ENCODE peak calls at places on chromosomes 5 and 9, in ten cellular contexts. One of them, this sample, is unnamed.

GRCh38 chr5:107067391-107067790 is 603.3 kb downstream of the EFNA5 start:
- DNase-seq in psoas muscle: no peak
- DNase-seq in HL-60: no peak
- DNase-seq in CD8-positive, alpha-beta T cell: no peak
- DNase-seq in right cardiac atrium: peak
- DNase-seq in effector memory CD4-positive, alpha-beta T cell: no peak
- DNase-seq in iPS DF 6.9: peak
- DNase-seq in K562: no peak
- DNase-seq in esophagus muscularis mucosa: no peak
- DNase-seq in colonic mucosa: no peak
- DNase-seq in this sample: no peak

GRCh38 chr5:173893192-173893561 is 5.0 kb downstream of the CPEB4 start:
- DNase-seq in psoas muscle: no peak
- DNase-seq in HL-60: no peak
- DNase-seq in CD8-positive, alpha-beta T cell: no peak
- DNase-seq in right cardiac atrium: no peak
- DNase-seq in effector memory CD4-positive, alpha-beta T cell: no peak
- DNase-seq in iPS DF 6.9: no peak
- DNase-seq in K562: no peak
- DNase-seq in esophagus muscularis mucosa: no peak
- DNase-seq in colonic mucosa: no peak
- DNase-seq in this sample: no peak

GRCh38 chr5:380701-381309 is 59.3 kb downstream of the AHRR start:
- DNase-seq in psoas muscle: no peak
- DNase-seq in HL-60: no peak
- DNase-seq in CD8-positive, alpha-beta T cell: no peak
- DNase-seq in right cardiac atrium: no peak
- DNase-seq in effector memory CD4-positive, alpha-beta T cell: no peak
- DNase-seq in iPS DF 6.9: no peak
- DNase-seq in K562: no peak
- DNase-seq in esophagus muscularis mucosa: peak
- DNase-seq in colonic mucosa: peak
- DNase-seq in this sample: no peak

GRCh38 chr5:154755361-154756202 is at the start of gene LARP1:
- DNase-seq in psoas muscle: peak
- DNase-seq in HL-60: peak
- DNase-seq in CD8-positive, alpha-beta T cell: no peak
- DNase-seq in right cardiac atrium: no peak
- DNase-seq in effector memory CD4-positive, alpha-beta T cell: peak
- DNase-seq in iPS DF 6.9: no peak
- DNase-seq in K562: peak
- DNase-seq in esophagus muscularis mucosa: no peak
- DNase-seq in colonic mucosa: peak
- DNase-seq in this sample: no peak

GRCh38 chr9:86801246-86801645 is 146.1 kb downstream of the GAS1 start:
- DNase-seq in psoas muscle: no peak
- DNase-seq in HL-60: no peak
- DNase-seq in CD8-positive, alpha-beta T cell: no peak
- DNase-seq in right cardiac atrium: peak
- DNase-seq in effector memory CD4-positive, alpha-beta T cell: no peak
- DNase-seq in iPS DF 6.9: no peak
- DNase-seq in K562: no peak
- DNase-seq in esophagus muscularis mucosa: no peak
- DNase-seq in colonic mucosa: no peak
- DNase-seq in this sample: no peak

GRCh38 chr5:81428446-81428845 is 34.5 kb upstream of the ACOT12 start:
- DNase-seq in psoas muscle: no peak
- DNase-seq in HL-60: no peak
- DNase-seq in CD8-positive, alpha-beta T cell: no peak
- DNase-seq in right cardiac atrium: no peak
- DNase-seq in effector memory CD4-positive, alpha-beta T cell: no peak
- DNase-seq in iPS DF 6.9: no peak
- DNase-seq in K562: no peak
- DNase-seq in esophagus muscularis mucosa: no peak
- DNase-seq in colonic mucosa: no peak
- DNase-seq in this sample: no peak

GRCh38 chr5:17190799-17191391 is 26.5 kb upstream of the BASP1 start:
- DNase-seq in psoas muscle: no peak
- DNase-seq in HL-60: no peak
- DNase-seq in CD8-positive, alpha-beta T cell: no peak
- DNase-seq in right cardiac atrium: no peak
- DNase-seq in effector memory CD4-positive, alpha-beta T cell: no peak
- DNase-seq in iPS DF 6.9: no peak
- DNase-seq in K562: no peak
- DNase-seq in esophagus muscularis mucosa: no peak
- DNase-seq in colonic mucosa: no peak
- DNase-seq in this sample: no peak

GRCh38 chr5:154444559-154445421 is 1.0 kb upstream of the SAP30L start:
- DNase-seq in psoas muscle: no peak
- DNase-seq in HL-60: no peak
- DNase-seq in CD8-positive, alpha-beta T cell: no peak
- DNase-seq in right cardiac atrium: no peak
- DNase-seq in effector memory CD4-positive, alpha-beta T cell: no peak
- DNase-seq in iPS DF 6.9: no peak
- DNase-seq in K562: peak
- DNase-seq in esophagus muscularis mucosa: peak
- DNase-seq in colonic mucosa: peak
- DNase-seq in this sample: no peak

GRCh38 chr5:96079075-96079474 is 117.4 kb upstream of the ELL2 start:
- DNase-seq in psoas muscle: no peak
- DNase-seq in HL-60: no peak
- DNase-seq in CD8-positive, alpha-beta T cell: no peak
- DNase-seq in right cardiac atrium: no peak
- DNase-seq in effector memory CD4-positive, alpha-beta T cell: no peak
- DNase-seq in iPS DF 6.9: no peak
- DNase-seq in K562: no peak
- DNase-seq in esophagus muscularis mucosa: no peak
- DNase-seq in colonic mucosa: no peak
- DNase-seq in this sample: no peak

GRCh38 chr5:127183332-127183731 is 107.3 kb upstream of the MEGF10 start:
- DNase-seq in psoas muscle: no peak
- DNase-seq in HL-60: no peak
- DNase-seq in CD8-positive, alpha-beta T cell: no peak
- DNase-seq in right cardiac atrium: no peak
- DNase-seq in effector memory CD4-positive, alpha-beta T cell: no peak
- DNase-seq in iPS DF 6.9: no peak
- DNase-seq in K562: no peak
- DNase-seq in esophagus muscularis mucosa: no peak
- DNase-seq in colonic mucosa: no peak
- DNase-seq in this sample: no peak

DNA sequence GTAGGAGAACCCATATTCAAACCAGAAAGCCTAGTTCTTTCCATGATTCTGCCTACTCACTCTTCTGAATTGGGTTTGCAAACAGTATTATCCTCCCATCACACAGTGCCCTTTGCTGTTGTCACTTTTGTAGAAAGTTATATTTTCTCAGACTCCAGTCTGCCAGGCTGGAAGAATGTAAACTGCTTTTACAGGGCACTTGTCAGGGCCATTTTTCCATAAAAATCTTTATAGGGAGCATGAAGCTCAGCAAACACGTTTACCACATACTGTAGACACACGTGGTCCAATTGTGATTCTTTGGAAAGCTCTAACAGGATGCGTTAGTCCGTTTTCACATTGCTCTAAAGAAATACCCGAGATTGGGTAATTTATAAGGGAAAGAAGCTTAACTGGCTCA is 204.0 kb downstream of the KCNN2 start:
- DNase-seq in psoas muscle: no peak
- DNase-seq in HL-60: no peak
- DNase-seq in CD8-positive, alpha-beta T cell: no peak
- DNase-seq in right cardiac atrium: no peak
- DNase-seq in effector memory CD4-positive, alpha-beta T cell: no peak
- DNase-seq in iPS DF 6.9: no peak
- DNase-seq in K562: no peak
- DNase-seq in esophagus muscularis mucosa: no peak
- DNase-seq in colonic mucosa: no peak
- DNase-seq in this sample: no peak
- H3K27ac ChIP-seq in psoas muscle: no peak
- H3K27ac ChIP-seq in HL-60: no peak
- H3K27ac ChIP-seq in CD8-positive, alpha-beta T cell: no peak
- H3K27ac ChIP-seq in right cardiac atrium: no peak
- H3K27ac ChIP-seq in effector memory CD4-positive, alpha-beta T cell: no peak
- H3K27ac ChIP-seq in iPS DF 6.9: no peak
- H3K27ac ChIP-seq in K562: no peak
- H3K27ac ChIP-seq in esophagus muscularis mucosa: no peak
- H3K27ac ChIP-seq in colonic mucosa: no peak
- H3K27ac ChIP-seq in this sample: no peak

DNA sequence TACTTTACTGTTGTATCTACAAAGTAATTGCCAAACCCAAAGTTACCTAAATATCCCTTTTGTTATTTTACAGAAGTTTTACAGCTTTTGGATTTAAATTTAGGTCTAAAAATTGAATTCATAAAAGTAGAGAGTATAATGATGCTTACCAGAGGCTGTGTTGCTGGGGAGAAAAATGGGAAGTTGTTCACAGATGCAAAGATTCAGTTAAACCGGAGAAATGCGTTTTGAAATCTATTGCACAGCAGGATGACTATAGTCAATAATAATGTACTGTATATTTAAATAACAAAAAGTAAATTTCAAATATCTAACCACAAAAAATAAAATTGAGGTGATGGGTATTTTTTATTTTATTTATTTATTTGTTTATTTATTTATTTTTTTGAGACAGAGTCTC is 2.6 kb upstream of the ANKRD18A start:
- DNase-seq in psoas muscle: no peak
- DNase-seq in HL-60: no peak
- DNase-seq in CD8-positive, alpha-beta T cell: no peak
- DNase-seq in right cardiac atrium: no peak
- DNase-seq in effector memory CD4-positive, alpha-beta T cell: no peak
- DNase-seq in iPS DF 6.9: no peak
- DNase-seq in K562: no peak
- DNase-seq in esophagus muscularis mucosa: no peak
- DNase-seq in colonic mucosa: no peak
- DNase-seq in this sample: no peak
- H3K4me3 ChIP-seq in psoas muscle: no peak
- H3K4me3 ChIP-seq in HL-60: peak
- H3K4me3 ChIP-seq in CD8-positive, alpha-beta T cell: no peak
- H3K4me3 ChIP-seq in right cardiac atrium: no peak
- H3K4me3 ChIP-seq in effector memory CD4-positive, alpha-beta T cell: no peak
- H3K4me3 ChIP-seq in iPS DF 6.9: no peak
- H3K4me3 ChIP-seq in K562: no peak
- H3K4me3 ChIP-seq in esophagus muscularis mucosa: no peak
- H3K4me3 ChIP-seq in colonic mucosa: no peak
- H3K4me3 ChIP-seq in this sample: no peak

DNA sequence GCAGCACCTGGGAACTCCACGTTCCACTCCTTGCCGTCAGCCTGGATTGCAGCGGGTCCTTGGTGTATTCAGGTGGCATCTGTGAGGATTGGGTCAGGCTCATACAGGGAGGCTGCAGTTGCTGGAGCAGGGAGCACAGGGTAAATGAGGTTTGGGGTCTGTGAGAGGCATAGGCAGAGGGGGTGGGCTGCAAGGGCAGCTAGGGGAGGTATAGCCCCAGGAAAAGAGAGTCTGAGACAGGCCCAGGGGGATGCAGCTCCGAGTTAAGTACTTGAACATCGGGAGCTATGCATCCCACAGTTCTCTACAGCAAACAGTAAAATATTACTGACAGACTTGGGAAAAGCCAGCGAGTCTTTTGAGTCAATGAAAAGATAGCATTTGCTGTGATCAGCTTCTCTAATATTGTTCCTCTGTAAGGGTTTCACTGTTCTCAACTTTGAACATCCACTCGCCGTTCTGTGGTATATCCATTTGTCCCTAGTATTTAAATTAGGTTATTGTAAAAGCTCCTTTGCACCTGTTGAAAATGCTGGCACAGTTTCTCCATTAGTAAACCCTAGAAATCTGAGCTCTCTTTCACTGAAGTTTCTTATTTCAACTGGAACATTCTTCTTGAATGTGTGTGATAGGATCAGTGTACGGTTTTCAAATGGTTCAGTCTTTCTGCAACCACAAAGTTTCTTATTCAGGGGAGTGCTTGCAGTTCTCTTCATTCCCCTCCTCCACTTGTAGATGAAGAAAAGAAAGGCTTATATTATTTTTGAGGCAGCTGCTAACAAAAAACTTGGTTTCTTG is 101.8 kb downstream of the TRIO start:
- DNase-seq in psoas muscle: no peak
- DNase-seq in HL-60: no peak
- DNase-seq in CD8-positive, alpha-beta T cell: no peak
- DNase-seq in right cardiac atrium: no peak
- DNase-seq in effector memory CD4-positive, alpha-beta T cell: no peak
- DNase-seq in iPS DF 6.9: no peak
- DNase-seq in K562: no peak
- DNase-seq in esophagus muscularis mucosa: peak
- DNase-seq in colonic mucosa: no peak
- DNase-seq in this sample: no peak
- H3K27ac ChIP-seq in psoas muscle: peak
- H3K27ac ChIP-seq in HL-60: no peak
- H3K27ac ChIP-seq in CD8-positive, alpha-beta T cell: no peak
- H3K27ac ChIP-seq in right cardiac atrium: no peak
- H3K27ac ChIP-seq in effector memory CD4-positive, alpha-beta T cell: no peak
- H3K27ac ChIP-seq in iPS DF 6.9: no peak
- H3K27ac ChIP-seq in K562: no peak
- H3K27ac ChIP-seq in esophagus muscularis mucosa: no peak
- H3K27ac ChIP-seq in colonic mucosa: no peak
- H3K27ac ChIP-seq in this sample: no peak

DNA sequence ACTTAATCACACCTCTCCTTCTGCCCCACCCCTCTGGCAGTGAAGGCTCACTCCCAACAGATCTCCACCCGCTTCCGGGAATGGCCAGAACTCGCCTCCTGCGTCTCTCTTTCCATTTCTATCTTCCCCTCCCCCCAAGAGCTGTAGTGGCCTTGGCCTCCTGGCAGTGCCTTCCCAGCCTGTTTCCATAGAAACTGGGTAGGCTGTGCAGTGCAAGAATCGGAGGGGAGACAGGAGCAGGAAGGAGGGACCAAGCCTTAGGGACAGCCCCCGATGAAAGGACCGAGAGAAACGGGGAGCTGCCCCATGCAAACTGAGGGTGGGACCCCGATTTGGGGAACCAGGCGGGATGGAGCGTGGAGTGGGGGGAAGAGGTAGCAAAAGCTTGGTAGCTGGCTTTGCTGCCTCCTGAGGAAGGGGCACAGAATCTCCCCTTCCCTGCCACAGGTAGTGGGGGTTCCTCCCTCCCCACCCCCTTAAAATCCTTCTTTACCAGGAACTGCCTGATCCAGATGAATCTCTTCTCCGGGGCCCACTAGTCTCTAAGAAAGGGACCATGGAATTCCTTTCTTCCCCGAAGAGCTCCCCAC is 4.5 kb upstream of the PCDH1 start:
- DNase-seq in psoas muscle: no peak
- DNase-seq in HL-60: no peak
- DNase-seq in CD8-positive, alpha-beta T cell: no peak
- DNase-seq in right cardiac atrium: no peak
- DNase-seq in effector memory CD4-positive, alpha-beta T cell: no peak
- DNase-seq in iPS DF 6.9: no peak
- DNase-seq in K562: no peak
- DNase-seq in esophagus muscularis mucosa: no peak
- DNase-seq in colonic mucosa: no peak
- DNase-seq in this sample: peak
- H3K4me3 ChIP-seq in psoas muscle: no peak
- H3K4me3 ChIP-seq in HL-60: no peak
- H3K4me3 ChIP-seq in CD8-positive, alpha-beta T cell: no peak
- H3K4me3 ChIP-seq in right cardiac atrium: no peak
- H3K4me3 ChIP-seq in effector memory CD4-positive, alpha-beta T cell: no peak
- H3K4me3 ChIP-seq in iPS DF 6.9: peak
- H3K4me3 ChIP-seq in K562: no peak
- H3K4me3 ChIP-seq in esophagus muscularis mucosa: peak
- H3K4me3 ChIP-seq in colonic mucosa: no peak
- H3K4me3 ChIP-seq in this sample: no peak